ENCODE peak calls at places on chromosomes 2 and 18, in four cellular contexts. O, I, D and H are unnamed samples.

GRCh38 chr2:106575955-106576354 is 88.8 kb downstream of the CD8B2 start:
- DNase-seq in O (no peak), I (no peak), D (no peak), H (no peak)

GRCh38 chr2:65075605-65076344 is 19.6 kb downstream of the CEP68 start:
- DNase-seq in O (no peak), I (no peak), D (peak), H (no peak)

GRCh38 chr2:41707790-41708451 is 339.9 kb upstream of the PKDCC start:
- DNase-seq in O (peak), I (no peak), D (no peak), H (no peak)

GRCh38 chr18:54850598-54850997 is 22.3 kb downstream of the RAB27B start:
- DNase-seq in O (no peak), I (no peak), D (no peak), H (no peak)

GRCh38 chr2:28322456-28322855 is 70.2 kb upstream of the FOSL2 start:
- DNase-seq in O (no peak), I (no peak), D (no peak), H (no peak)

GRCh38 chr18:2717407-2717806 is 61.9 kb downstream of the SMCHD1 start:
- DNase-seq in O (no peak), I (no peak), D (no peak), H (no peak)

GRCh38 chr2:19426144-19426543 is 67.7 kb upstream of the OSR1 start:
- DNase-seq in O (no peak), I (no peak), D (no peak), H (no peak)

GRCh38 chr2:231512222-231512621 is 18.0 kb downstream of the NMUR1 start:
- DNase-seq in O (no peak), I (no peak), D (no peak), H (no peak)

GRCh38 chr18:46386788-46387187 is 270.2 kb downstream of the LOXHD1 start:
- DNase-seq in O (no peak), I (no peak), D (no peak), H (no peak)

GRCh38 chr2:190407662-190408537 is at the start of gene MFSD6:
- DNase-seq in O (peak), I (peak), D (peak), H (peak)

GRCh38 chr2:62199392-62200125 is 3.6 kb downstream of the B3GNT2 start:
- DNase-seq in O (no peak), I (no peak), D (no peak), H (no peak)

GRCh38 chr2:165238295-165238694 is 919 bp upstream of the SCN2A start:
- DNase-seq in O (no peak), I (no peak), D (peak), H (no peak)

GRCh38 chr18:61957801-61958516 is 65.2 kb upstream of the RNF152 start:
- DNase-seq in O (no peak), I (no peak), D (no peak), H (no peak)

GRCh38 chr2:119350311-119350998 is 16.2 kb downstream of the C2orf76 start:
- DNase-seq in O (no peak), I (no peak), D (no peak), H (no peak)

GRCh38 chr2:234366891-234367290 is 130.0 kb downstream of the ARL4C start:
- DNase-seq in O (no peak), I (no peak), D (no peak), H (peak)

GRCh38 chr2:9895669-9896068 is 52.4 kb downstream of the TAF1B start:
- DNase-seq in O (no peak), I (no peak), D (no peak), H (no peak)

GRCh38 chr2:99622578-99622977 is 132.8 kb upstream of the REV1 start:
- DNase-seq in O (no peak), I (no peak), D (no peak), H (no peak)

GRCh38 chr2:29345236-29345635 is 230.0 kb downstream of the CLIP4 start:
- DNase-seq in O (no peak), I (no peak), D (no peak), H (no peak)

GRCh38 chr18:51506811-51507210 is 309.3 kb upstream of the MEX3C start:
- DNase-seq in O (no peak), I (no peak), D (no peak), H (no peak)

GRCh38 chr18:50724631-50725235 is 95.1 kb downstream of the MRO start:
- DNase-seq in O (no peak), I (no peak), D (no peak), H (no peak)

GRCh38 chr2:109402180-109402579 is 211.6 kb downstream of the SEPTIN10 start:
- DNase-seq in O (no peak), I (no peak), D (no peak), H (no peak)

GRCh38 chr2:96802281-96802595 is 13.8 kb upstream of the CNNM3 start:
- DNase-seq in O (no peak), I (no peak), D (no peak), H (no peak)

GRCh38 chr2:38751847-38752410 is 768 bp upstream of the SRSF7 start:
- DNase-seq in O (no peak), I (no peak), D (no peak), H (no peak)

GRCh38 chr2:60555066-60555793 is 1.8 kb upstream of the BCL11A start:
- DNase-seq in O (peak), I (no peak), D (peak), H (peak)

GRCh38 chr2:97758131-97758705 is 44.8 kb downstream of the ZAP70 start:
- DNase-seq in O (no peak), I (no peak), D (no peak), H (no peak)

GRCh38 chr2:45852450-45853150 is 201.1 kb downstream of the PRKCE start:
- DNase-seq in O (no peak), I (no peak), D (no peak), H (no peak)

GRCh38 chr2:173631123-173631450 is 276.4 kb downstream of the CDCA7 start:
- DNase-seq in O (no peak), I (no peak), D (no peak), H (no peak)

GRCh38 chr2:160576054-160576499 is 82.5 kb upstream of the RBMS1 start:
- DNase-seq in O (no peak), I (no peak), D (no peak), H (no peak)

GRCh38 chr2:133975676-133976428 is 278.0 kb upstream of the MGAT5 start:
- DNase-seq in O (no peak), I (no peak), D (no peak), H (no peak)

GRCh38 chr18:47422524-47422923 is 171.1 kb upstream of the SKOR2 start:
- DNase-seq in O (no peak), I (no peak), D (no peak), H (no peak)

GRCh38 chr2:48250943-48251342 is 279.0 kb upstream of the STON1 start:
- DNase-seq in O (no peak), I (no peak), D (no peak), H (no peak)

GRCh38 chr2:237290249-237290648 is 123.7 kb downstream of the COL6A3 start:
- DNase-seq in O (no peak), I (no peak), D (no peak), H (peak)

GRCh38 chr2:199749571-199749970 is 101.4 kb downstream of the FTCDNL1 start:
- DNase-seq in O (no peak), I (no peak), D (no peak), H (no peak)

GRCh38 chr2:230330725-230331124 is 3.7 kb downstream of the SP140L start:
- DNase-seq in O (no peak), I (no peak), D (no peak), H (no peak)

GRCh38 chr2:235028646-235029045 is 76.8 kb downstream of the SH3BP4 start:
- DNase-seq in O (no peak), I (no peak), D (no peak), H (no peak)